ENCODE peak calls at places on chromosomes 3 and 15, in eight cellular contexts. X, M, O, R, U, S, E and N are unnamed samples.

GRCh38 chr3:137105277-137105977 is 147.6 kb downstream of the IL20RB start:
- DNase-seq in X (no peak), M (no peak), O (no peak), R (peak; percentile 75), U (peak; percentile 78), S (peak; percentile 81), E (peak; percentile 35), N (peak; percentile 78)

GRCh38 chr15:63599401-63600000 is 2.3 kb downstream of the FBXL22 start:
- DNase-seq in X (peak; percentile 68), M (peak; percentile 81), O (peak; percentile 66), R (peak; percentile 69), U (peak; percentile 59), S (peak; percentile 64), E (peak; percentile 63), N (peak; percentile 32)

GRCh38 chr3:17742092-17742836 is at the start of gene TBC1D5:
- DNase-seq in X (peak; percentile 96), M (peak; percentile 97), O (peak; percentile 97), R (peak; percentile 99), U (peak; percentile 99), S (peak; percentile 99), E (peak; percentile 99), N (peak; percentile 99)

GRCh38 chr15:27039163-27039562 is 68.2 kb downstream of the GABRG3 start:
- DNase-seq in X (no peak), M (no peak), O (no peak), R (no peak), U (no peak), S (no peak), E (no peak), N (no peak)

GRCh38 chr15:68408971-68409370 is 23.0 kb downstream of the ITGA11 start:
- DNase-seq in X (peak; percentile 3), M (no peak), O (no peak), R (no peak), U (no peak), S (no peak), E (no peak), N (no peak)

GRCh38 chr15:69852482-69853275 is 245.0 kb downstream of the TLE3 start:
- DNase-seq in X (no peak), M (no peak), O (no peak), R (peak; percentile 33), U (peak; percentile 74), S (peak; percentile 72), E (no peak), N (peak; percentile 65)

GRCh38 chr3:145243875-145244274 is 917.1 kb downstream of the PLOD2 start:
- DNase-seq in X (no peak), M (no peak), O (no peak), R (peak; percentile 45), U (peak; percentile 93), S (peak; percentile 96), E (peak; percentile 69), N (peak; percentile 89)

GRCh38 chr3:107367353-107367752 is 9.9 kb upstream of the CCDC54 start:
- DNase-seq in X (no peak), M (no peak), O (no peak), R (peak; percentile 95), U (peak; percentile 74), S (peak; percentile 75), E (peak; percentile 72), N (peak; percentile 76)

GRCh38 chr15:101088788-101089578 is 162.9 kb downstream of the CHSY1 start:
- DNase-seq in X (peak; percentile 77), M (peak; percentile 61), O (peak; percentile 84), R (peak; percentile 74), U (peak; percentile 64), S (peak; percentile 56), E (peak; percentile 33), N (peak; percentile 50)

GRCh38 chr3:52253314-52254260 is 8.0 kb downstream of the PPM1M start:
- DNase-seq in X (no peak), M (no peak), O (no peak), R (no peak), U (peak; percentile 38), S (peak; percentile 24), E (no peak), N (no peak)

GRCh38 chr3:182621435-182622240 is 171.7 kb upstream of the ATP11B start:
- DNase-seq in X (no peak), M (no peak), O (no peak), R (peak; percentile 50), U (no peak), S (peak; percentile 13), E (no peak), N (no peak)

GRCh38 chr3:63343674-63344073 is 65.6 kb downstream of the SYNPR start:
- DNase-seq in X (peak; percentile 71), M (peak; percentile 65), O (peak; percentile 47), R (peak; percentile 90), U (peak; percentile 99), S (peak; percentile 98), E (peak; percentile 84), N (peak; percentile 98)

GRCh38 chr3:118772036-118773030 is 262.3 kb downstream of the IGSF11 start:
- DNase-seq in X (no peak), M (peak; percentile 4), O (no peak), R (peak; percentile 34), U (no peak), S (peak; percentile 0), E (peak; percentile 2), N (peak; percentile 2)

GRCh38 chr3:157300091-157300490 is 136.6 kb upstream of the PTX3 start:
- DNase-seq in X (no peak), M (no peak), O (no peak), R (no peak), U (peak; percentile 76), S (peak; percentile 60), E (no peak), N (peak; percentile 22)

GRCh38 chr3:184259878-184260570 is 1.3 kb downstream of the CAMK2N2 start:
- DNase-seq in X (peak; percentile 48), M (peak; percentile 51), O (peak; percentile 36), R (peak; percentile 34), U (peak; percentile 44), S (peak; percentile 38), E (peak; percentile 14), N (no peak)

GRCh38 chr3:12135029-12135634 is 23.6 kb downstream of the TIMP4 start:
- DNase-seq in X (peak; percentile 67), M (peak; percentile 34), O (peak; percentile 76), R (peak; percentile 83), U (peak; percentile 82), S (peak; percentile 84), E (peak; percentile 39), N (peak; percentile 68)

GRCh38 chr3:154776549-154777230 is 303.4 kb upstream of the MME start:
- DNase-seq in X (no peak), M (no peak), O (no peak), R (no peak), U (no peak), S (no peak), E (no peak), N (no peak)

GRCh38 chr3:189169728-189170127 is 2.0 kb upstream of the TPRG1 start:
- DNase-seq in X (no peak), M (no peak), O (no peak), R (no peak), U (no peak), S (no peak), E (no peak), N (no peak)

GRCh38 chr3:24166518-24166917 is 221.4 kb downstream of the NR1D2 start:
- DNase-seq in X (no peak), M (no peak), O (no peak), R (no peak), U (no peak), S (no peak), E (no peak), N (no peak)

GRCh38 chr15:39672666-39673065 is 91.8 kb downstream of the THBS1 start:
- DNase-seq in X (no peak), M (no peak), O (no peak), R (no peak), U (no peak), S (no peak), E (no peak), N (no peak)

GRCh38 chr3:39267631-39268553 is 11.9 kb downstream of the CX3CR1 start:
- DNase-seq in X (no peak), M (no peak), O (no peak), R (no peak), U (no peak), S (no peak), E (no peak), N (no peak)

GRCh38 chr15:78767331-78767951 is 43.8 kb downstream of the ADAMTS7 start:
- DNase-seq in X (no peak), M (no peak), O (peak; percentile 10), R (no peak), U (no peak), S (no peak), E (no peak), N (no peak)
- TF ChIP-seq CTCF in X (no peak), M (no peak), O (no peak), R (no peak), U (no peak), S (no peak), E (no peak), N (peak; percentile 8)

DNA sequence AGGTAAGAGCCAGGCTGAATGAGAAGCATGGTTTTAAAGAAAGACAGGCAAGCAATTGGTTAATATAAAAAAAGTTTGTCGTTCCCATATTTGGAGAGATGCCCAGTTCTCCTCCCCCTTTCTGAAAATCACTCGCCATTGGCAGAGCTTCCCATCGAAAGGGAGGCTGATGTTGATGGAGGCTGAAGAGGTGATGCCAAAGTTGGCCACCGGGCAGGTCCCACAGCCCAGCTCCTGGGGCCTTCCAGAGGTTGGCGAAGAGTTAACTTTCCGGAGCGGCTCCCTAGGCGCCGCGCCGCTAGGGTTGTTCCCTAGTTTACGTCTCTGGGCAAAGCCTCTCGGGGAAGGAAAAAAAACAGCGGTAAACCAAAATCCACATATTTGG is 792 bp downstream of the PCOLCE2 start:
- DNase-seq in X (peak; percentile 45), M (no peak), O (peak; percentile 24), R (peak; percentile 69), U (peak; percentile 64), S (peak; percentile 48), E (peak; percentile 26), N (peak; percentile 47)
- H3K4me3 ChIP-seq in X (peak overlapping the region; percentile 83), M (peak overlapping the region; percentile 37), O (peak overlapping the region; percentile 66), R (peak overlapping the region; percentile 78), U (peak overlapping the region; percentile 51), S (peak overlapping the region; percentile 60), E (peak overlapping the region; percentile 61), N (peak overlapping the region; percentile 58)

GRCh38 chr3:72310028-72310987 is 525.4 kb upstream of the PROK2 start:
- DNase-seq in X (peak; percentile 48), M (peak; percentile 22), O (peak; percentile 43), R (peak; percentile 31), U (peak; percentile 51), S (peak; percentile 67), E (no peak), N (peak; percentile 87)
- TF ChIP-seq CTCF in X (no peak), M (no peak), O (no peak), R (no peak), U (no peak), S (peak; percentile 13), E (no peak), N (no peak)

GRCh38 chr15:78757636-78757905 is 53.7 kb downstream of the ADAMTS7 start:
- DNase-seq in X (no peak), M (no peak), O (no peak), R (no peak), U (no peak), S (no peak), E (no peak), N (no peak)

GRCh38 chr15:78763796-78764241 is 47.4 kb downstream of the ADAMTS7 start:
- DNase-seq in X (no peak), M (no peak), O (peak; percentile 17), R (no peak), U (no peak), S (no peak), E (no peak), N (no peak)

GRCh38 chr15:78763111-78763795 is 48.0 kb downstream of the ADAMTS7 start:
- DNase-seq in X (no peak), M (no peak), O (peak; percentile 8), R (no peak), U (no peak), S (no peak), E (no peak), N (no peak)

GRCh38 chr15:78761891-78762385 is 49.3 kb downstream of the ADAMTS7 start:
- DNase-seq in X (no peak), M (no peak), O (peak; percentile 14), R (no peak), U (no peak), S (no peak), E (no peak), N (no peak)

GRCh38 chr15:78761020-78761419 is 50.2 kb downstream of the ADAMTS7 start:
- DNase-seq in X (no peak), M (no peak), O (peak; percentile 14), R (no peak), U (no peak), S (no peak), E (no peak), N (no peak)
- H3K4me3 ChIP-seq in X (no peak overlapping the region), M (no peak overlapping the region), O (no peak overlapping the region), R (no peak overlapping the region), U (no peak overlapping the region), S (no peak overlapping the region), E (no peak overlapping the region), N (no peak overlapping the region)